ENCODE peak calls at places on chromosome 15, in seven cellular contexts. One of them, this sample, is unnamed.

GRCh38 chr15:98730860-98731711 is 82.7 kb downstream of the IGF1R start:
- DNase-seq in GM12891: no peak
- DNase-seq in H1: no peak
- DNase-seq in GM12892: no peak
- DNase-seq in GM12878: no peak
- DNase-seq in SK-N-SH: no peak
- DNase-seq in HepG2: no peak
- DNase-seq in this sample: no peak

GRCh38 chr15:61034793-61035710 is 194.1 kb downstream of the RORA start:
- DNase-seq in SK-N-SH: peak; percentile 39
- DNase-seq in H1: no peak
- DNase-seq in GM12892: no peak
- DNase-seq in GM12878: no peak
- DNase-seq in HepG2: no peak
- DNase-seq in GM12891: no peak
- DNase-seq in this sample: no peak

GRCh38 chr15:77057072-77057471 is 13.8 kb downstream of the TSPAN3 start:
- DNase-seq in GM12892: no peak
- DNase-seq in GM12891: no peak
- DNase-seq in H1: no peak
- DNase-seq in SK-N-SH: no peak
- DNase-seq in HepG2: no peak
- DNase-seq in GM12878: no peak
- DNase-seq in this sample: no peak

GRCh38 chr15:34789326-34789725 is 6.0 kb downstream of the ACTC1 start:
- DNase-seq in HepG2: no peak
- DNase-seq in GM12878: no peak
- DNase-seq in H1: no peak
- DNase-seq in GM12891: no peak
- DNase-seq in SK-N-SH: no peak
- DNase-seq in GM12892: no peak
- DNase-seq in this sample: no peak

GRCh38 chr15:42133892-42134502 is 22.4 kb downstream of the PLA2G4F start:
- DNase-seq in GM12892: no peak
- DNase-seq in GM12878: no peak
- DNase-seq in GM12891: no peak
- DNase-seq in H1: peak; percentile 95
- DNase-seq in SK-N-SH: peak; percentile 50
- DNase-seq in HepG2: peak; percentile 52
- DNase-seq in this sample: peak; percentile 71

GRCh38 chr15:37921527-37922385 is 12.7 kb upstream of the TMCO5A start:
- DNase-seq in GM12892: no peak
- DNase-seq in GM12891: no peak
- DNase-seq in SK-N-SH: no peak
- DNase-seq in H1: no peak
- DNase-seq in HepG2: no peak
- DNase-seq in GM12878: no peak
- DNase-seq in this sample: no peak

GRCh38 chr15:85479071-85479647 is 98.8 kb downstream of the AKAP13 start:
- DNase-seq in GM12891: no peak
- DNase-seq in SK-N-SH: peak; percentile 39
- DNase-seq in HepG2: no peak
- DNase-seq in GM12878: no peak
- DNase-seq in H1: no peak
- DNase-seq in GM12892: no peak
- DNase-seq in this sample: no peak

GRCh38 chr15:65085990-65086679 is 9.6 kb downstream of the KBTBD13 start:
- DNase-seq in GM12878: no peak
- DNase-seq in HepG2: peak; percentile 72
- DNase-seq in H1: peak; percentile 77
- DNase-seq in GM12892: no peak
- DNase-seq in SK-N-SH: peak; percentile 69
- DNase-seq in GM12891: no peak
- DNase-seq in this sample: peak; percentile 64

GRCh38 chr15:84856731-84857417 is 27.6 kb upstream of the SLC28A1 start:
- DNase-seq in SK-N-SH: no peak
- DNase-seq in GM12878: no peak
- DNase-seq in HepG2: no peak
- DNase-seq in GM12892: no peak
- DNase-seq in GM12891: no peak
- DNase-seq in H1: no peak
- DNase-seq in this sample: no peak

GRCh38 chr15:65375871-65376552 is 1.8 kb downstream of the IGDCC3 start:
- DNase-seq in SK-N-SH: no peak
- DNase-seq in GM12891: no peak
- DNase-seq in H1: no peak
- DNase-seq in GM12892: no peak
- DNase-seq in GM12878: no peak
- DNase-seq in HepG2: no peak
- DNase-seq in this sample: no peak

GRCh38 chr15:68431037-68431791 is 749 bp downstream of the ITGA11 start:
- DNase-seq in HepG2: no peak
- DNase-seq in GM12891: no peak
- DNase-seq in SK-N-SH: peak; percentile 63
- DNase-seq in GM12878: no peak
- DNase-seq in GM12892: no peak
- DNase-seq in H1: peak; percentile 70
- DNase-seq in this sample: no peak

GRCh38 chr15:41877631-41878354 is 16.1 kb downstream of the SPTBN5 start:
- DNase-seq in SK-N-SH: no peak
- DNase-seq in GM12891: no peak
- DNase-seq in GM12892: no peak
- DNase-seq in HepG2: no peak
- DNase-seq in GM12878: no peak
- DNase-seq in H1: no peak
- DNase-seq in this sample: peak; percentile 54

GRCh38 chr15:73052679-73053397 is 575 bp downstream of the NEO1 start:
- DNase-seq in SK-N-SH: peak; percentile 65
- DNase-seq in GM12891: no peak
- DNase-seq in HepG2: peak; percentile 37
- DNase-seq in GM12892: peak; percentile 41
- DNase-seq in GM12878: no peak
- DNase-seq in H1: peak; percentile 67
- DNase-seq in this sample: peak; percentile 28

GRCh38 chr15:86044981-86045380 is 34.7 kb upstream of the AGBL1 start:
- DNase-seq in HepG2: no peak
- DNase-seq in GM12878: no peak
- DNase-seq in GM12892: no peak
- DNase-seq in GM12891: no peak
- DNase-seq in SK-N-SH: no peak
- DNase-seq in H1: peak; percentile 34
- DNase-seq in this sample: no peak

GRCh38 chr15:25051399-25052154 is 96.8 kb downstream of the SNRPN start:
- DNase-seq in H1: no peak
- DNase-seq in GM12891: no peak
- DNase-seq in GM12892: no peak
- DNase-seq in HepG2: no peak
- DNase-seq in GM12878: no peak
- DNase-seq in SK-N-SH: no peak
- DNase-seq in this sample: no peak

GRCh38 chr15:50879016-50879415 is 29.5 kb upstream of the AP4E1 start:
- DNase-seq in H1: no peak
- DNase-seq in GM12878: no peak
- DNase-seq in GM12891: no peak
- DNase-seq in HepG2: no peak
- DNase-seq in GM12892: no peak
- DNase-seq in SK-N-SH: no peak
- DNase-seq in this sample: no peak

GRCh38 chr15:37824717-37825382 is 109.6 kb upstream of the TMCO5A start:
- DNase-seq in GM12891: no peak
- DNase-seq in GM12892: no peak
- DNase-seq in H1: no peak
- DNase-seq in SK-N-SH: no peak
- DNase-seq in GM12878: no peak
- DNase-seq in HepG2: peak; percentile 2
- DNase-seq in this sample: peak; percentile 11

GRCh38 chr15:78299302-78300102 is at the start of gene SKIC8:
- DNase-seq in H1: peak; percentile 95
- DNase-seq in GM12891: peak; percentile 92
- DNase-seq in GM12892: peak; percentile 90
- DNase-seq in HepG2: peak; percentile 92
- DNase-seq in GM12878: peak; percentile 71
- DNase-seq in SK-N-SH: peak; percentile 98
- DNase-seq in this sample: peak; percentile 95

DNA sequence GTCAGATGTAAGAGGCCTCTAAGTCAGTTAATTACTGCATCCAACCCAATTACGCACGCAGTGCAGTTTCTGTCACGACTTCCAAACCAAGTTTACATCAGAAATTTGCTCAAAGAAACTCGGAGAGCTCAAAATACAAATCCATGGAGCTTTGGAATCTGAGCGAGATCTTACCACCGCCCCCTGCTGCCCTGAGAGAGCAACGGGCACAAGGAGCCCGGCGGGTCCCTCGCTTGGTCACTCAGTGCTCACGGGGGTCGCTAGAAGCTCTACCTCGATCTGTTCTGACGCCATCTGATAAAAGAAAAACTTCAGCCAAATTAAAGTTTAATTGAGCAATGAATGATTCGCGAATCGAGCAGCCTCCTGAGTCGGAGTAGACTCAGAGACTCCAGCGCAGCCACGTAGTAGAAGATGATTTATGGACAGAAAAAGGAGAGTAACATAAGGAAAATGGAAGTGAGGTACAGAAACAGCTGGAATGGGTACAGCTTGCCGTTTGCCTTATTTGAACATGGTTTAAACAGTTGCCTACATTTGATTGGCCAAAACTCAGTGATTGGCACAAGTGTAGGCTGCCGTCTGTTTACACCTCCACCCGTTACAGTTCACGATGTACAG is 232.7 kb upstream of the ATP10A start:
- DNase-seq in GM12892: no peak
- DNase-seq in H1: peak; percentile 74
- DNase-seq in HepG2: no peak
- DNase-seq in SK-N-SH: no peak
- DNase-seq in GM12891: no peak
- DNase-seq in GM12878: no peak
- DNase-seq in this sample: no peak
- TF ChIP-seq TAF1 in GM12892: no peak
- TF ChIP-seq TAF1 in H1: no peak
- TF ChIP-seq TAF1 in HepG2: no peak
- TF ChIP-seq TAF1 in SK-N-SH: no peak
- TF ChIP-seq TAF1 in GM12891: no peak
- TF ChIP-seq TAF1 in GM12878: no peak
- TF ChIP-seq TAF1 in this sample: no peak

GRCh38 chr15:52094811-52095584 is 17.6 kb downstream of the BCL2L10 start:
- DNase-seq in SK-N-SH: no peak
- DNase-seq in H1: no peak
- DNase-seq in GM12891: no peak
- DNase-seq in GM12892: no peak
- DNase-seq in GM12878: no peak
- DNase-seq in HepG2: no peak
- DNase-seq in this sample: no peak

GRCh38 chr15:52099654-52100272 is 12.8 kb downstream of the BCL2L10 start:
- DNase-seq in GM12878: no peak
- DNase-seq in HepG2: no peak
- DNase-seq in GM12891: no peak
- DNase-seq in H1: no peak
- DNase-seq in SK-N-SH: no peak
- DNase-seq in GM12892: no peak
- DNase-seq in this sample: no peak

GRCh38 chr15:52095597-52096262 is 16.8 kb downstream of the BCL2L10 start:
- DNase-seq in GM12878: no peak
- DNase-seq in GM12891: no peak
- DNase-seq in HepG2: no peak
- DNase-seq in H1: no peak
- DNase-seq in SK-N-SH: no peak
- DNase-seq in GM12892: no peak
- DNase-seq in this sample: no peak

GRCh38 chr15:52098328-52098727 is 14.2 kb downstream of the BCL2L10 start:
- DNase-seq in GM12892: no peak
- DNase-seq in HepG2: no peak
- DNase-seq in GM12891: no peak
- DNase-seq in SK-N-SH: no peak
- DNase-seq in H1: no peak
- DNase-seq in GM12878: no peak
- DNase-seq in this sample: no peak

DNA sequence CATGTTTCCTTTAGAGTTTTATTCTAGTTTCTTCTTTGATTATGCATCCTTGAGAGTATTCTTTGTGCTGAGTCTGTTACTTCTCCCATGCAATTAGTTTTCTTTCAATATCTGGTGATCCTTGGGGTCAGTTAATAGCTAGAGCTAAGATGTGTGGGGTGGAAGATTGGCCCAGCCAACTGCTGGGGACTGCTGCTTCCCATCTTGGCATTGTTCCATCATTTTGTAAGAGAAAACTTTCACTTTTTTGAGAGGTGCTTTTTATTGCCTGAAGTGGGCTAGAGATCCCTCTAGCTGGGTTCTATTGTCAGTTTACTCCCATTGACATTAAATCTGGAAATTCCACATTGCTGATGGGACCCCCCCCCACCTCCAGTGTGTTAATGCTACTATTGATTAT is 15.4 kb downstream of the BCL2L10 start:
- DNase-seq in SK-N-SH: no peak
- DNase-seq in HepG2: no peak
- DNase-seq in GM12891: no peak
- DNase-seq in GM12892: no peak
- DNase-seq in H1: no peak
- DNase-seq in GM12878: no peak
- DNase-seq in this sample: peak; percentile 20
- TF ChIP-seq TAF1 in SK-N-SH: no peak
- TF ChIP-seq TAF1 in HepG2: no peak
- TF ChIP-seq TAF1 in GM12891: no peak
- TF ChIP-seq TAF1 in GM12892: no peak
- TF ChIP-seq TAF1 in H1: no peak
- TF ChIP-seq TAF1 in GM12878: no peak
- TF ChIP-seq TAF1 in this sample: no peak

GRCh38 chr15:71575474-71576045 is 234.8 kb upstream of the NR2E3 start:
- DNase-seq in GM12891: no peak
- DNase-seq in GM12892: no peak
- DNase-seq in H1: no peak
- DNase-seq in SK-N-SH: peak; percentile 36
- DNase-seq in HepG2: peak; percentile 10
- DNase-seq in GM12878: no peak
- DNase-seq in this sample: no peak
- TF ChIP-seq TAF1 in GM12891: no peak
- TF ChIP-seq TAF1 in GM12892: no peak
- TF ChIP-seq TAF1 in H1: no peak
- TF ChIP-seq TAF1 in SK-N-SH: no peak
- TF ChIP-seq TAF1 in HepG2: no peak
- TF ChIP-seq TAF1 in GM12878: no peak
- TF ChIP-seq TAF1 in this sample: no peak

DNA sequence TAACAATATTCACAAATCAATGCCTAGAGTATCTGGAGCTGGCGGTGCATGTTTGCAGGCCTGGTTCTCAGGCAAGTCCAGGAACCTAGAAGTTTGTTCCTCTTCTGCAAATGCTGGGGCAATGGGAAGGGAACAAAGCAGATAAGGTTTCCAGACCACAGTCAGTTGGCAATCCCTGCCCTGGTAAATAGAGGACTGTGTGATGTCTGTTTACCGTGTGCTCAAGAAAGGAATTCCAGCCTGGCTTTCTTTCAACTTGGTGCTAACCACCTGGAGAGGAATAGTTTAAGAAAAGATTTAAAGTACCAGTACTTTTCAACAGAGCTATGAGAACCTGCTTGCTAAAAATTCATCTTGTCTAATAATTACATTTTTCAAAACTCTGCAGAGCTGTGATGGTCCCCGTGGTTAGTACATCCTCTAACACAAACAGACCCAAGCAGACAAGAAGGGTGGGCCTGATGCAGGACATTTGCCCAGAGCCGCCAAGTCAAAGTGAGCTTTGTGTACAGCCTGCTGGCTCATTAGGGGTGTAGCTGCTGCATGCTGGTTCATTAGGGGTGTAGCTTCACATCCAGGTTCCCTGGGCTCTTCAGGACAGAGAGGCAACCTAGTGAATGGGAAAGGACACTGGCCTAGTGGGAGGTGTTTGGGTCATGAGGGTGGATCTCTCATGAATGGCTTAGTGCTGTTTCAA is 220.5 kb downstream of the SQOR start:
- DNase-seq in H1: no peak
- DNase-seq in GM12892: no peak
- DNase-seq in HepG2: peak; percentile 25
- DNase-seq in GM12891: no peak
- DNase-seq in SK-N-SH: no peak
- DNase-seq in GM12878: no peak
- DNase-seq in this sample: no peak
- TF ChIP-seq TAF1 in H1: no peak
- TF ChIP-seq TAF1 in GM12892: no peak
- TF ChIP-seq TAF1 in HepG2: no peak
- TF ChIP-seq TAF1 in GM12891: no peak
- TF ChIP-seq TAF1 in SK-N-SH: no peak
- TF ChIP-seq TAF1 in GM12878: no peak
- TF ChIP-seq TAF1 in this sample: no peak

This sample was measured in K562.